ENCODE peak calls at places on chromosomes 11 and 22, in nine cellular contexts. One of them, this sample, is unnamed.

GRCh38 chr11:126118806-126119205 is 56.1 kb upstream of the CDON start:
- DNase-seq in naive thymus-derived CD4-positive, alpha-beta T cell: no peak
- DNase-seq in IMR-90: no peak
- DNase-seq in right cardiac atrium: no peak
- DNase-seq in mucosa of gallbladder: no peak
- DNase-seq in NCI-H510A treated with DMSO at 0.1 percent for 48 hours: no peak
- DNase-seq in HEK293T: no peak
- DNase-seq in CD8-positive, alpha-beta memory T cell: no peak
- DNase-seq in OCI-LY7: no peak
- DNase-seq in this sample: no peak

GRCh38 chr22:32058656-32059280 is 15.7 kb downstream of the SLC5A1 start:
- DNase-seq in naive thymus-derived CD4-positive, alpha-beta T cell: no peak
- DNase-seq in IMR-90: no peak
- DNase-seq in right cardiac atrium: no peak
- DNase-seq in mucosa of gallbladder: no peak
- DNase-seq in NCI-H510A treated with DMSO at 0.1 percent for 48 hours: no peak
- DNase-seq in HEK293T: no peak
- DNase-seq in CD8-positive, alpha-beta memory T cell: no peak
- DNase-seq in OCI-LY7: no peak
- DNase-seq in this sample: no peak

GRCh38 chr11:76626921-76627391 is 43.6 kb downstream of the LRRC32 start:
- DNase-seq in naive thymus-derived CD4-positive, alpha-beta T cell: no peak
- DNase-seq in IMR-90: peak
- DNase-seq in right cardiac atrium: no peak
- DNase-seq in mucosa of gallbladder: no peak
- DNase-seq in NCI-H510A treated with DMSO at 0.1 percent for 48 hours: no peak
- DNase-seq in HEK293T: no peak
- DNase-seq in CD8-positive, alpha-beta memory T cell: no peak
- DNase-seq in OCI-LY7: peak
- DNase-seq in this sample: peak

GRCh38 chr11:44755553-44756505 is 29.1 kb downstream of the TSPAN18 start:
- DNase-seq in naive thymus-derived CD4-positive, alpha-beta T cell: no peak
- DNase-seq in IMR-90: no peak
- DNase-seq in right cardiac atrium: no peak
- DNase-seq in mucosa of gallbladder: no peak
- DNase-seq in NCI-H510A treated with DMSO at 0.1 percent for 48 hours: no peak
- DNase-seq in HEK293T: no peak
- DNase-seq in CD8-positive, alpha-beta memory T cell: no peak
- DNase-seq in OCI-LY7: no peak
- DNase-seq in this sample: no peak

GRCh38 chr11:20457934-20458333 is 70.4 kb downstream of the PRMT3 start:
- DNase-seq in naive thymus-derived CD4-positive, alpha-beta T cell: no peak
- DNase-seq in IMR-90: no peak
- DNase-seq in right cardiac atrium: no peak
- DNase-seq in mucosa of gallbladder: no peak
- DNase-seq in NCI-H510A treated with DMSO at 0.1 percent for 48 hours: no peak
- DNase-seq in HEK293T: no peak
- DNase-seq in CD8-positive, alpha-beta memory T cell: no peak
- DNase-seq in OCI-LY7: no peak
- DNase-seq in this sample: no peak

GRCh38 chr11:76257040-76257730 is 50.9 kb upstream of the WNT11 start:
- DNase-seq in naive thymus-derived CD4-positive, alpha-beta T cell: no peak
- DNase-seq in IMR-90: no peak
- DNase-seq in right cardiac atrium: no peak
- DNase-seq in mucosa of gallbladder: no peak
- DNase-seq in NCI-H510A treated with DMSO at 0.1 percent for 48 hours: no peak
- DNase-seq in HEK293T: no peak
- DNase-seq in CD8-positive, alpha-beta memory T cell: no peak
- DNase-seq in OCI-LY7: no peak
- DNase-seq in this sample: no peak

GRCh38 chr22:16824718-16825687 is at the start of gene XKR3:
- DNase-seq in naive thymus-derived CD4-positive, alpha-beta T cell: no peak
- DNase-seq in IMR-90: no peak
- DNase-seq in right cardiac atrium: no peak
- DNase-seq in mucosa of gallbladder: no peak
- DNase-seq in NCI-H510A treated with DMSO at 0.1 percent for 48 hours: no peak
- DNase-seq in HEK293T: no peak
- DNase-seq in CD8-positive, alpha-beta memory T cell: no peak
- DNase-seq in OCI-LY7: peak
- DNase-seq in this sample: no peak

GRCh38 chr22:42960146-42960509 is 54.8 kb downstream of the PACSIN2 start:
- DNase-seq in naive thymus-derived CD4-positive, alpha-beta T cell: no peak
- DNase-seq in IMR-90: peak
- DNase-seq in right cardiac atrium: no peak
- DNase-seq in mucosa of gallbladder: no peak
- DNase-seq in NCI-H510A treated with DMSO at 0.1 percent for 48 hours: no peak
- DNase-seq in HEK293T: no peak
- DNase-seq in CD8-positive, alpha-beta memory T cell: no peak
- DNase-seq in OCI-LY7: no peak
- DNase-seq in this sample: no peak

GRCh38 chr11:65720237-65720934 is at the start of gene RNASEH2C:
- DNase-seq in naive thymus-derived CD4-positive, alpha-beta T cell: peak
- DNase-seq in IMR-90: peak
- DNase-seq in right cardiac atrium: peak
- DNase-seq in mucosa of gallbladder: peak
- DNase-seq in NCI-H510A treated with DMSO at 0.1 percent for 48 hours: peak
- DNase-seq in HEK293T: peak
- DNase-seq in CD8-positive, alpha-beta memory T cell: peak
- DNase-seq in OCI-LY7: peak
- DNase-seq in this sample: peak

GRCh38 chr11:56491270-56491669 is at the start of gene OR5M8:
- DNase-seq in naive thymus-derived CD4-positive, alpha-beta T cell: no peak
- DNase-seq in IMR-90: no peak
- DNase-seq in right cardiac atrium: no peak
- DNase-seq in mucosa of gallbladder: no peak
- DNase-seq in NCI-H510A treated with DMSO at 0.1 percent for 48 hours: no peak
- DNase-seq in HEK293T: no peak
- DNase-seq in CD8-positive, alpha-beta memory T cell: no peak
- DNase-seq in OCI-LY7: no peak
- DNase-seq in this sample: no peak

GRCh38 chr11:57637626-57638004 is 12.1 kb downstream of the YPEL4 start:
- DNase-seq in naive thymus-derived CD4-positive, alpha-beta T cell: no peak
- DNase-seq in IMR-90: no peak
- DNase-seq in right cardiac atrium: no peak
- DNase-seq in mucosa of gallbladder: no peak
- DNase-seq in NCI-H510A treated with DMSO at 0.1 percent for 48 hours: no peak
- DNase-seq in HEK293T: no peak
- DNase-seq in CD8-positive, alpha-beta memory T cell: no peak
- DNase-seq in OCI-LY7: no peak
- DNase-seq in this sample: no peak